ENCODE peak calls at places on chromosomes 2 and 18, in six cellular contexts. T, A, N, Z, P and J are unnamed samples.

GRCh38 chr2:28717339-28717758 is 34.3 kb upstream of the PPP1CB start:
- DNase-seq in P (no peak), T (peak; percentile 55), N (no peak), A (peak; percentile 85), Z (peak; percentile 97), J (no peak)

GRCh38 chr18:74493689-74494088 is 2.5 kb upstream of the CNDP2 start:
- DNase-seq in A (peak; percentile 55), P (no peak), T (peak; percentile 82), Z (peak; percentile 84), N (peak; percentile 44), J (no peak)

GRCh38 chr2:98944786-98945185 is 8.8 kb upstream of the CRACDL start:
- DNase-seq in Z (peak; percentile 52), P (no peak), T (no peak), N (no peak), A (peak; percentile 7), J (no peak)

GRCh38 chr2:3563521-3563976 is 5.4 kb upstream of the RNASEH1 start:
- DNase-seq in A (no peak), Z (no peak), P (no peak), T (no peak), N (peak; percentile 63), J (no peak)

GRCh38 chr2:188291617-188292445 is at the start of gene GULP1:
- DNase-seq in N (peak; percentile 55), T (peak; percentile 82), P (no peak), A (peak; percentile 75), Z (peak; percentile 75), J (peak; percentile 80)

GRCh38 chr2:44753552-44754285 is 187.8 kb upstream of the SIX3 start:
- DNase-seq in A (no peak), N (no peak), T (no peak), P (no peak), Z (no peak), J (no peak)

GRCh38 chr2:11724151-11724550 is 22.3 kb upstream of the LPIN1 start:
- DNase-seq in P (no peak), N (no peak), A (no peak), T (no peak), Z (no peak), J (no peak)

GRCh38 chr2:106863387-106863786 is 22.6 kb downstream of the ST6GAL2 start:
- DNase-seq in Z (no peak), T (peak; percentile 38), N (no peak), A (no peak), P (no peak), J (no peak)

GRCh38 chr2:30948120-30948519 is 140.9 kb upstream of the CAPN13 start:
- DNase-seq in Z (no peak), T (no peak), N (no peak), A (no peak), P (no peak), J (no peak)

GRCh38 chr2:217629347-217629746 is 373.4 kb downstream of the TNS1 start:
- DNase-seq in Z (no peak), A (no peak), N (no peak), T (no peak), P (no peak), J (no peak)

GRCh38 chr2:36450466-36451196 is 95.1 kb downstream of the CRIM1 start:
- DNase-seq in A (peak; percentile 89), T (no peak), P (no peak), Z (peak; percentile 82), N (no peak), J (no peak)

GRCh38 chr2:38074775-38075435 is 1.0 kb downstream of the CYP1B1 start:
- DNase-seq in P (no peak), Z (peak; percentile 55), N (peak; percentile 42), T (peak; percentile 67), A (no peak), J (no peak)

GRCh38 chr2:108534577-108535379 is 508 bp downstream of the LIMS1 start:
- DNase-seq in P (no peak), A (no peak), Z (peak; percentile 60), N (no peak), T (peak; percentile 31), J (peak; percentile 24)

GRCh38 chr2:219125886-219126270 is 34.7 kb downstream of the NHEJ1 start:
- DNase-seq in T (no peak), N (no peak), P (no peak), Z (no peak), A (no peak), J (no peak)

DNA sequence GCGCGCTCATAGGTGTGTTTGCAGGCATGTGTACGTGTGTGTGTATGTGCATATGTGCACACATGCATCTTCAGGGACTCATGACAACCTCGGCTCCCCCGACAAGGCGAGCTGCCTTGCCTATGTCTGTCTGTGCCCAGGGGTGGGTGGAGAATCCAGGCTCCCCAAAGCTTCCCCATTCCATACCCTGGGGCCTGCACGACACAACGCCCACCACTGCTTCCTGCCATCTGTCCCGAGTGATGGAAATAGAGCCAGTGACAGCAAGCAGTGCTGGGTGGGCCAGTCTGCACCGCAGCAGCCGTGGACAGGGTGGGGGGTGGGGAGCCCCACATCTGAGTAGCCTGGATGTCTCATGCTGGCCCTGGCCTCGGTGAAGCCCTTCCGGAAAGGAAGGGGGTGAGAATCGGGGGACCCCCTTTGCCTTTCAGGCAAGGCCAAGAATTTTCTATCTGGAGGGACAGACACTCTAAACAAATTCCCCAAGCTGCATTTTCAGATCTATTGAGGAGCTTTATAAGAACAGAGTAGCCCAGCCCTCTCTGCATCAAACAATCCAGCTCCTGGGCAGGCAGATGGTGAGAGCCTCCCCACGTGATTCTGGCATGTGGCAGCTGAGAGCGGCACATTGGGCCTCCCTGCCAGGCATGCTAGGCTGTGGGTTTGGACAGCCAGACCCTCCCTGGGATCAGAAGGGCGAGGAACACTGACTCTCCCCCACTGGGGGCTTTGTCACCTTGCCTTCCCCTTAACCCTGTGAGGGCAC is 4.9 kb downstream of the KCNIP3 start:
- DNase-seq in A (no peak), P (no peak), T (no peak), Z (no peak), N (no peak), J (no peak)
- TF ChIP-seq CTCF in A (no peak), P (no peak), T (no peak), Z (no peak), N (no peak), J (no peak)

DNA sequence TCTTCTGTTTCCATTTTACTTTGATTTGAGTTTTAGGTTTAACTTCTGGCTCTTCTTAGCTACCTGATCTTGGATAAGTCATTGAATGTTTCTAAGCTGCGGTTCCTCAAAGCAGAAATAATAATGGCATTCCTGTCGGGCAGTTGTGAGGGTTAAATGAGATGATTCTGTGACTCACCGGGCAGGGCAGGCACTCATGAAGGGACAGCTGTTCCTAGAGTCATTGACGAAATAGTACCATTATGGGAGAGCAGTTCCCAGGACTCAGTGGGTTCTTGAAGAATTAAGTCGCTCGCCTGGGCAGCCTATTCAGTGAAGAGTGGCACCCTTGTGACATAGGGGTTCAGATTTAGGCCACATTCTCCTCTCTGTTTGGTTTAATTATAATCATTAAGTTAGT is 10.3 kb downstream of the TRIB2 start:
- DNase-seq in T (no peak), N (no peak), A (no peak), Z (no peak), P (no peak), J (no peak)
- TF ChIP-seq CTCF in T (no peak), N (no peak), A (no peak), Z (no peak), P (no peak), J (no peak)

GRCh38 chr2:61905372-61906186 is at the start of gene COMMD1:
- DNase-seq in N (peak; percentile 82), P (peak; percentile 78), A (peak; percentile 60), Z (peak; percentile 74), T (peak; percentile 81), J (peak; percentile 46)

GRCh38 chr2:61906187-61906470 is 655 bp downstream of the COMMD1 start:
- DNase-seq in T (no peak), A (no peak), P (no peak), N (no peak), Z (no peak), J (no peak)

GRCh38 chr2:61911510-61911909 is 6.0 kb downstream of the COMMD1 start:
- DNase-seq in N (no peak), T (peak; percentile 52), A (peak; percentile 4), P (no peak), Z (no peak), J (no peak)

GRCh38 chr2:61910603-61911002 is 5.1 kb downstream of the COMMD1 start:
- DNase-seq in P (no peak), T (no peak), Z (peak; percentile 25), N (no peak), A (no peak), J (no peak)
- TF ChIP-seq CTCF in P (no peak), T (peak; percentile 61), Z (peak; percentile 28), N (no peak), A (peak; percentile 25), J (peak; percentile 35)

GRCh38 chr2:2540406-2540805 is 209.3 kb upstream of the MYT1L start:
- DNase-seq in P (no peak), Z (no peak), A (no peak), N (no peak), T (no peak), J (no peak)

GRCh38 chr2:2546046-2546445 is 215.0 kb upstream of the MYT1L start:
- DNase-seq in T (no peak), Z (no peak), A (no peak), N (no peak), P (no peak), J (no peak)

GRCh38 chr2:2547451-2547850 is 216.4 kb upstream of the MYT1L start:
- DNase-seq in T (no peak), N (no peak), Z (no peak), P (no peak), A (no peak), J (no peak)

GRCh38 chr2:2542316-2542715 is 211.2 kb upstream of the MYT1L start:
- DNase-seq in A (no peak), Z (no peak), T (no peak), N (no peak), P (no peak), J (no peak)

GRCh38 chr2:2542966-2543555 is 212.0 kb upstream of the MYT1L start:
- DNase-seq in Z (no peak), N (no peak), P (no peak), A (no peak), T (no peak), J (no peak)
- TF ChIP-seq CTCF in Z (no peak), N (no peak), P (no peak), A (no peak), T (no peak), J (no peak)

DNA sequence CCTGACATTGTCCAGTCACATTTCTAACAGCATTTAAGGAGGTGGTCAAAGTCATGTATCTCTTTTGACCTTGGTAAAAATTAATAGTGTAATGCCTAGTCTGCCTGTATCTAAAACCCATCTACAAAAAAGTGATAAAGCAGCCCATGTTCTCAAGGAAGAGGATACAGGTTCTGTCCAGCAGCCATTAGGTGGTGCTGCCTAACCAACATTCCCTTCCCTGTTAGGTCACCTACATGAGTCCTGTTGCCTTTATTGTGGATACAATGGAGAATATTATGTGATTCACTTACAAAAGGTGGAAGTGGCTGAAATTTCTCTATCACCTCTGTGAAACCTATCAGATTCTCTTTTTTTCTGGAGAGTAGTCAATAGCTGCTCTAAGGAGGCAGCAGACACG is 52.5 kb downstream of the AQP4 start:
- DNase-seq in A (no peak), N (peak; percentile 22), T (peak; percentile 66), Z (peak; percentile 8), P (no peak), J (no peak)
- TF ChIP-seq CTCF in A (no peak), N (peak; percentile 55), T (peak; percentile 57), Z (peak; percentile 7), P (no peak), J (no peak)